ENCODE peak calls at places on chromosomes 4 and X, in five cellular contexts. E is aorta, A is tibial artery, R is kidney, Q is Peyer's patch. J is an unnamed sample. For H3K36me3 and H3K4me1, the result is how much of the 10 kb centered on the place peaks cover.

GRCh38 chr4:106305435-106306055 is 10.5 kb downstream of the TBCK start:
- DNase-seq in E (no peak), A (no peak), R (no peak), Q (no peak), J (no peak)

GRCh38 chr4:70976251-70976650 is 17.2 kb upstream of the DCK start:
- DNase-seq in E (no peak), A (no peak), R (no peak), Q (no peak), J (no peak)

GRCh38 chr4:147017081-147017480 is 71.4 kb upstream of the TTC29 start:
- DNase-seq in E (no peak), A (no peak), R (no peak), Q (no peak), J (no peak)

GRCh38 chr4:169270810-169271691 is at the start of gene SH3RF1:
- DNase-seq in E (peak), A (peak), R (peak), Q (peak), J (peak)

GRCh38 chr4:138259801-138260200 is 17.7 kb upstream of the SLC7A11 start:
- DNase-seq in E (no peak), A (no peak), R (no peak), Q (no peak), J (no peak)

GRCh38 chr4:107153228-107153627 is 117.1 kb upstream of the DKK2 start:
- DNase-seq in E (no peak), A (no peak), R (no peak), Q (no peak), J (no peak)

GRCh38 chr4:69656653-69657158 is 3.7 kb upstream of the UGT2A1 start:
- DNase-seq in E (no peak), A (no peak), R (no peak), Q (no peak), J (no peak)

GRCh38 chrX:103356023-103356798 is at the start of gene TCEAL9:
- DNase-seq in E (peak), A (peak), R (peak), Q (peak), J (peak)

GRCh38 chr4:119480331-119480730 is 148.3 kb downstream of the PDE5A start:
- DNase-seq in E (no peak), A (no peak), R (no peak), Q (no peak), J (no peak)
- H3K36me3 ChIP-seq in E (under half), A (under half), R (under half), Q (under half), J (under half)

DNA sequence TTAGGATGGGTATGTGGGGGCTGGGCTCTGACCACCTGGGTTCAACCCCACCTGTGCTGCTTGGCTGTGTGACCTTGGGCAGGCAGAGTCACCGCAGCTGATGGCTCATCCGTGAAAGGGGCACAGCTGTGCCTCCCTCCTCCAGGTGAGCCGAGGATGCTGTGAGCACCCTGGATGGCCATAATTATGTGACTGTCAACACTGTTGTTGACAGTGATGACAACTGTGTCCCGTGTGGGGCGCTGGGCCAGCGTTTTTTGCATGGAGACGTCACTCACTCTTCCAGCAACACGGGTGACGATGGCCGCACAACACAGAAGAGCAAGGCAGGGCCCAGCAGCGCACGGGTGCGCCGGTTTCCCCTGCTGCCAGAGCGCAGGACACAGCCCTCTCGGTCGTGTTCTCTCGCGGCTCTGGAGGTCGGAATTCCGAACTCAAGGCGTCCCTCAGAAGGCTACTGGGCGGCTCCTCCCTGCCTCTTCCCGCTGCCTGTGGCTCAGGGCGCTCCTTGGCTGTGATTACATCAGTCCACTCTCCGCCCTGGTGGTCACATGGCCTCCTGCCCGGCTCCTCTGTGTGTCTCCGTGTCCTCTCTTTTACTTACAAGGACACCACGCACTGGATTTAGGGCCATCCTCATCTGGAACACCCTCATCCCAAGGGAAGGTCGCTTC is 1.3 kb downstream of the SH3TC1 start:
- DNase-seq in E (no peak), A (no peak), R (peak), Q (no peak), J (peak)
- H3K4me1 ChIP-seq in E (under half), A (under half), R (under half), Q (under half), J (under half)

GRCh38 chr4:102593147-102593546 is 92.0 kb downstream of the NFKB1 start:
- DNase-seq in E (no peak), A (no peak), R (no peak), Q (no peak), J (no peak)
- H3K36me3 ChIP-seq in E (under half), A (half or more), R (under half), Q (under half), J (half or more)

DNA sequence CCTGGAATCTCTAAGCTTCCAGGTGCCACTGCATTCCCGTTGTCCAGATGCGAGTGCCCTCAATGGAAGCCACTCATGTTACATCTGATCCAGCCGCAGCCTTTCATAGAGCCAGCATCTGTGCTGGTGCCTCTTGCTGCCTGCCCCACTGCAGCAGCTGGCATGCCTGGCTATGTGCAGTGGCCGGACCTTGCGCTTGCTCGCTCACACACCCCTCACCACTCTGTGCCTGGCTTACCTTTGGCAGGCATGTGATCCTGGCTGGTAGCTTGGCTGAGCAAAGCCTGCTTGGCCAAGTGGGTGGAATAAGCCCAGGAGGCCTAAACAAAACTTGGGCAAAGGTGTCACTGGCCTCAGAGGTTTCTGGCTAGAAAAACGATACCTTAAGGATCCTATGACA is 59.5 kb upstream of the CDKN2AIP start:
- DNase-seq in E (no peak), A (peak), R (no peak), Q (no peak), J (no peak)
- H3K4me1 ChIP-seq in E (under half), A (under half), R (under half), Q (under half), J (under half)

GRCh38 chr4:5810151-5810550 is 82.7 kb downstream of the CRMP1 start:
- DNase-seq in E (no peak), A (peak), R (no peak), Q (peak), J (no peak)

GRCh38 chr4:5810770-5811430 is 82.0 kb downstream of the CRMP1 start:
- DNase-seq in E (no peak), A (peak), R (no peak), Q (peak), J (no peak)

GRCh38 chr4:5809216-5809776 is 83.6 kb downstream of the CRMP1 start:
- DNase-seq in E (no peak), A (peak), R (no peak), Q (peak), J (no peak)

GRCh38 chr4:5805270-5805669 is 87.6 kb downstream of the CRMP1 start:
- DNase-seq in E (no peak), A (peak), R (no peak), Q (peak), J (no peak)

DNA sequence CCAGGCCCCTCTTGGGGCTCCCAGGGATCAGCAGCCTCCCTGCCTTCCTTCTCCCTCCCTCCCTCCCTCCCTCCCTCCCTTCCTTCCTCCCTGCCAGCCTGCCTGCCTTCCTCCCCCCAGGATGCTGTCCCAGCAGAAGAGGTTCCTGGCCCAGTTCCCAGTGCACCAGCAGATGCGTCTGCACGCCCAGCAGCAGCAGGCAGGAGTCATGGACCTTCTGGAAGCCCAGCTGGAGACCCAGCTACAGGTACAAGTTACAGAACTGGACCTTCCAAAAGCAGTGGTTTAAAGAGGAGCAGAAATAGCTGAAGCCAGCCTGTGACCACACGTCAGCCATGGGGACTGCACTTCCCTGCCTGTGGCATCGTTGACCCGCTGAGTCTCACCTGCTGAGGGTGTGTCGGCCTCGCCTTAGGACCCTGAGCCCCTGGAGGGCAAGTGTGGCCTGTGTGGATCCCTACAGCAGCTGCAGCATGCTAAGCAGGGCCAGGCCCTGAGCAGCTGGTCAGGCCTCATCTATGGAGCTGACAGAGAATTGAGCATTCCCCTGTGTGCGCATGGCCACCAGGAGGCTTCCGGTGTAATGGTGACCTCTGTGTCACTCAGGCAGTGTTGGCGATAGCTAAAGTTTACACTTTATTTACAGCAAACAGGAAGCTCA is 84.7 kb downstream of the CRMP1 start:
- DNase-seq in E (no peak), A (peak), R (no peak), Q (peak), J (no peak)
- H3K36me3 ChIP-seq in E (under half), A (half or more), R (under half), Q (under half), J (under half)

DNA sequence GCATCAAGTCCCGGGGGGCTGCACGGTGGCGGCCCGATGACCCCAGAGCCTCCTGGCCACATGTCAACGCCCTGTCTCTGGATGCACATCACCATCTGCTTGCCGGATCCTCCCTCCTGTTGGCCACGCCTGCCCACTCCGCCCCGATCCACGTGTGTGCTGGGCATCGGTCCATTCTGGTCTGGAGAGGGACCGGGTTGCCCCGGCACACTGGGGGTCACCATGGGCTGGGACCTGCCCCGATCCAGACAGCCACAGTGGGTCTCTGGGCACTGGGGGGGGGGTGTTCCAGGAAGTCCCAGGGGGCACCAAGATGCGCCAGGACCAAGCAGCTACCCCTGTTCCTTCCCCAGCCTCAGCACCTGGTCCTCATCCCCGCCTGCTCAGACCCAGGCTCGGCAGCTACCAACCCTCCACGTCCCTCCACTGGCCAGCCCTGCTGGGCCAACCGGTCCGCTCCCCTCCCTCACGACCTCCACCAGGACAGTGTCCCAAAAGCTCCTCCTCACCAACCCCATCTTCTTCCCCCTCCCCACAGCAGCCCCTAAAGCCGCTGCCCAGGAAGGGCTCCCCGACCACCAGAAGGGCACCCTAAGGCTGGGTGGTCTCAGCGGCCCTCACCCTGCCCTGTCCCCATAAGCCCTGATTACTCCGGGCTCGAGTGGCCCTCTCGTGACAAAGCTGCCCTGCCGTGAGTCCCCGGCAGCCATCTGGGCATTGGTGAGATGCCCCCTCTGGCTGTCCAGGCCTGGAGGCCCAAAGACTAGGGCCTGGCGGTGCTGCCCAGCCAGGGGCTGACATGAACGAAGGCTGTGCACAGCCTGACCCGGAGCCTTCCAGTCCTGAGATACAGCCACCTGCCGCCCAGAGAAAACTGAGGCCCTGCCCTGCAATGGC is 4.6 kb downstream of the CTBP1 start:
- DNase-seq in E (peak), A (peak), R (peak), Q (peak), J (no peak)
- H3K4me1 ChIP-seq in E (under half), A (half or more), R (under half), Q (under half), J (under half)

J was measured in upper lobe of right lung.